ENCODE peak calls at places on chromosomes 4 and X, in seven cellular contexts. One of them, this sample, is unnamed. For H3K4me1, the result is how much of the 10 kb centered on the place peaks cover.

GRCh38 chrX:6989858-6990257 is 157.7 kb upstream of the STS start:
- DNase-seq in GM23338: no peak
- DNase-seq in spleen: no peak
- DNase-seq in K562: no peak
- DNase-seq in transverse colon: no peak
- DNase-seq in esophagus muscularis mucosa: no peak
- DNase-seq in HCT116: no peak
- DNase-seq in this sample: no peak

GRCh38 chr4:2036866-2037265 is 22.3 kb upstream of the NAT8L start:
- DNase-seq in K562: no peak
- DNase-seq in GM23338: no peak
- DNase-seq in spleen: no peak
- DNase-seq in transverse colon: peak
- DNase-seq in HCT116: no peak
- DNase-seq in esophagus muscularis mucosa: no peak
- DNase-seq in this sample: no peak

GRCh38 chr4:1058997-1059665 is 47.7 kb downstream of the FGFRL1 start:
- DNase-seq in spleen: no peak
- DNase-seq in K562: no peak
- DNase-seq in esophagus muscularis mucosa: no peak
- DNase-seq in HCT116: no peak
- DNase-seq in transverse colon: no peak
- DNase-seq in GM23338: no peak
- DNase-seq in this sample: no peak

GRCh38 chr4:138688531-138689181 is 326.9 kb upstream of the NOCT start:
- DNase-seq in transverse colon: no peak
- DNase-seq in HCT116: no peak
- DNase-seq in esophagus muscularis mucosa: no peak
- DNase-seq in GM23338: no peak
- DNase-seq in K562: no peak
- DNase-seq in spleen: no peak
- DNase-seq in this sample: no peak

GRCh38 chrX:12421918-12422317 is 283.6 kb downstream of the FRMPD4 start:
- DNase-seq in esophagus muscularis mucosa: no peak
- DNase-seq in K562: no peak
- DNase-seq in spleen: no peak
- DNase-seq in transverse colon: no peak
- DNase-seq in GM23338: no peak
- DNase-seq in HCT116: no peak
- DNase-seq in this sample: no peak

GRCh38 chr4:80471701-80472100 is 136.2 kb downstream of the CFAP299 start:
- DNase-seq in spleen: no peak
- DNase-seq in HCT116: no peak
- DNase-seq in K562: no peak
- DNase-seq in esophagus muscularis mucosa: no peak
- DNase-seq in transverse colon: peak
- DNase-seq in GM23338: peak
- DNase-seq in this sample: peak

GRCh38 chr4:3251691-3252479 is 2.9 kb downstream of the MSANTD1 start:
- DNase-seq in esophagus muscularis mucosa: no peak
- DNase-seq in K562: no peak
- DNase-seq in GM23338: no peak
- DNase-seq in transverse colon: no peak
- DNase-seq in spleen: peak
- DNase-seq in HCT116: no peak
- DNase-seq in this sample: no peak

GRCh38 chr4:39455486-39455885 is 3.2 kb downstream of the RPL9 start:
- DNase-seq in HCT116: no peak
- DNase-seq in K562: no peak
- DNase-seq in spleen: no peak
- DNase-seq in transverse colon: no peak
- DNase-seq in GM23338: no peak
- DNase-seq in esophagus muscularis mucosa: no peak
- DNase-seq in this sample: no peak

GRCh38 chrX:130245441-130245840 is 23.3 kb downstream of the ZNF280C start:
- DNase-seq in GM23338: no peak
- DNase-seq in HCT116: no peak
- DNase-seq in K562: no peak
- DNase-seq in transverse colon: no peak
- DNase-seq in esophagus muscularis mucosa: no peak
- DNase-seq in spleen: no peak
- DNase-seq in this sample: no peak

GRCh38 chrX:30893206-30893605 is 4.2 kb upstream of the TAB3 start:
- DNase-seq in esophagus muscularis mucosa: no peak
- DNase-seq in transverse colon: no peak
- DNase-seq in spleen: no peak
- DNase-seq in K562: no peak
- DNase-seq in GM23338: no peak
- DNase-seq in HCT116: no peak
- DNase-seq in this sample: peak

GRCh38 chr4:163681208-163681821 is 186.8 kb downstream of the TMA16 start:
- DNase-seq in transverse colon: no peak
- DNase-seq in GM23338: peak
- DNase-seq in esophagus muscularis mucosa: no peak
- DNase-seq in spleen: no peak
- DNase-seq in HCT116: peak
- DNase-seq in K562: peak
- DNase-seq in this sample: no peak

GRCh38 chrX:1466971-1467561 is 14.4 kb upstream of the ASMTL start:
- DNase-seq in K562: no peak
- DNase-seq in HCT116: no peak
- DNase-seq in spleen: peak
- DNase-seq in GM23338: no peak
- DNase-seq in transverse colon: peak
- DNase-seq in esophagus muscularis mucosa: peak
- DNase-seq in this sample: no peak

GRCh38 chr4:186190456-186191265 is 706 bp upstream of the CYP4V2 start:
- DNase-seq in spleen: peak
- DNase-seq in esophagus muscularis mucosa: no peak
- DNase-seq in K562: peak
- DNase-seq in HCT116: no peak
- DNase-seq in transverse colon: peak
- DNase-seq in GM23338: peak
- DNase-seq in this sample: peak

GRCh38 chr4:86791126-86791525 is 58.1 kb downstream of the SLC10A6 start:
- DNase-seq in GM23338: peak
- DNase-seq in transverse colon: no peak
- DNase-seq in K562: no peak
- DNase-seq in spleen: no peak
- DNase-seq in esophagus muscularis mucosa: no peak
- DNase-seq in HCT116: no peak
- DNase-seq in this sample: no peak

GRCh38 chr4:80265571-80266266 is 745 bp upstream of the FGF5 start:
- DNase-seq in GM23338: peak
- DNase-seq in K562: peak
- DNase-seq in transverse colon: no peak
- DNase-seq in HCT116: no peak
- DNase-seq in spleen: no peak
- DNase-seq in esophagus muscularis mucosa: no peak
- DNase-seq in this sample: no peak

GRCh38 chr4:123526511-123526910 is 129.9 kb downstream of the SPRY1 start:
- DNase-seq in K562: no peak
- DNase-seq in GM23338: no peak
- DNase-seq in transverse colon: no peak
- DNase-seq in spleen: no peak
- DNase-seq in HCT116: no peak
- DNase-seq in esophagus muscularis mucosa: no peak
- DNase-seq in this sample: no peak
- H3K4me1 ChIP-seq in K562: under half
- H3K4me1 ChIP-seq in GM23338: under half
- H3K4me1 ChIP-seq in transverse colon: under half
- H3K4me1 ChIP-seq in spleen: under half
- H3K4me1 ChIP-seq in HCT116: under half
- H3K4me1 ChIP-seq in esophagus muscularis mucosa: under half
- H3K4me1 ChIP-seq in this sample: under half

GRCh38 chrX:82816001-82816400 is 692.1 kb upstream of the POU3F4 start:
- DNase-seq in spleen: no peak
- DNase-seq in K562: no peak
- DNase-seq in esophagus muscularis mucosa: no peak
- DNase-seq in HCT116: no peak
- DNase-seq in transverse colon: no peak
- DNase-seq in GM23338: no peak
- DNase-seq in this sample: no peak

GRCh38 chrX:82816572-82816971 is 691.5 kb upstream of the POU3F4 start:
- DNase-seq in K562: no peak
- DNase-seq in spleen: no peak
- DNase-seq in esophagus muscularis mucosa: no peak
- DNase-seq in GM23338: no peak
- DNase-seq in HCT116: peak
- DNase-seq in transverse colon: no peak
- DNase-seq in this sample: no peak

DNA sequence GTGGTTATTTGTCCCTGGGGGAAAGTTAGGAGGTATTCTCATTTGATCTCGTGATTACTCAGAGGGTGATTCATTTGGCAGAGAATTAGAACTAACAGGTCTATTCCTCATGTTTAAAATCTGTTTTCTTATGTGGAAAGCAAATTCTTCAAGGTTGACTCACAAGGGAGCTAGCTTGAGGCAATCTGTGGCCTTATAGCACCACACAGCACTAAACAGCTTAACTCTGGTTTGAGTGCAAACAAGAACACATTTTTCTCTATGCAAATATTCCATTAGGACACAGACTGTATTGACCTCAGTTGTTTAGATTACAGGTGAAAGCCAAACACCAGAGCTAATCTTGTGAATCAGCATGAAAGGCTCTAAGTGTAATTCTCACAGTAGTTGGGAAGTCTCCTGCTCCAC is 694.4 kb upstream of the POU3F4 start:
- DNase-seq in esophagus muscularis mucosa: no peak
- DNase-seq in GM23338: no peak
- DNase-seq in K562: no peak
- DNase-seq in HCT116: peak
- DNase-seq in spleen: no peak
- DNase-seq in transverse colon: no peak
- DNase-seq in this sample: no peak
- TF ChIP-seq POLR2AphosphoS5 in esophagus muscularis mucosa: no peak
- TF ChIP-seq POLR2AphosphoS5 in GM23338: no peak
- TF ChIP-seq POLR2AphosphoS5 in K562: no peak
- TF ChIP-seq POLR2AphosphoS5 in HCT116: no peak
- TF ChIP-seq POLR2AphosphoS5 in spleen: no peak
- TF ChIP-seq POLR2AphosphoS5 in transverse colon: no peak
- TF ChIP-seq POLR2AphosphoS5 in this sample: no peak

GRCh38 chr4:182896421-182896820 is 20.8 kb downstream of the DCTD start:
- DNase-seq in HCT116: no peak
- DNase-seq in transverse colon: no peak
- DNase-seq in spleen: no peak
- DNase-seq in GM23338: no peak
- DNase-seq in K562: no peak
- DNase-seq in esophagus muscularis mucosa: no peak
- DNase-seq in this sample: no peak

GRCh38 chr4:182895791-182896292 is 21.3 kb downstream of the DCTD start:
- DNase-seq in spleen: peak
- DNase-seq in HCT116: no peak
- DNase-seq in esophagus muscularis mucosa: no peak
- DNase-seq in K562: no peak
- DNase-seq in transverse colon: peak
- DNase-seq in GM23338: no peak
- DNase-seq in this sample: no peak

GRCh38 chr4:182898479-182898799 is 18.7 kb downstream of the DCTD start:
- DNase-seq in K562: no peak
- DNase-seq in transverse colon: no peak
- DNase-seq in GM23338: no peak
- DNase-seq in spleen: no peak
- DNase-seq in esophagus muscularis mucosa: no peak
- DNase-seq in HCT116: no peak
- DNase-seq in this sample: no peak

GRCh38 chr4:182894681-182895275 is 22.4 kb downstream of the DCTD start:
- DNase-seq in K562: no peak
- DNase-seq in HCT116: no peak
- DNase-seq in spleen: peak
- DNase-seq in esophagus muscularis mucosa: no peak
- DNase-seq in transverse colon: no peak
- DNase-seq in GM23338: no peak
- DNase-seq in this sample: no peak

GRCh38 chr4:182897601-182898478 is 19.3 kb downstream of the DCTD start:
- DNase-seq in K562: no peak
- DNase-seq in HCT116: no peak
- DNase-seq in transverse colon: no peak
- DNase-seq in GM23338: no peak
- DNase-seq in spleen: no peak
- DNase-seq in esophagus muscularis mucosa: no peak
- DNase-seq in this sample: no peak
- H3K4me1 ChIP-seq in K562: under half
- H3K4me1 ChIP-seq in HCT116: under half
- H3K4me1 ChIP-seq in transverse colon: under half
- H3K4me1 ChIP-seq in GM23338: under half
- H3K4me1 ChIP-seq in spleen: under half
- H3K4me1 ChIP-seq in esophagus muscularis mucosa: under half
- H3K4me1 ChIP-seq in this sample: under half

DNA sequence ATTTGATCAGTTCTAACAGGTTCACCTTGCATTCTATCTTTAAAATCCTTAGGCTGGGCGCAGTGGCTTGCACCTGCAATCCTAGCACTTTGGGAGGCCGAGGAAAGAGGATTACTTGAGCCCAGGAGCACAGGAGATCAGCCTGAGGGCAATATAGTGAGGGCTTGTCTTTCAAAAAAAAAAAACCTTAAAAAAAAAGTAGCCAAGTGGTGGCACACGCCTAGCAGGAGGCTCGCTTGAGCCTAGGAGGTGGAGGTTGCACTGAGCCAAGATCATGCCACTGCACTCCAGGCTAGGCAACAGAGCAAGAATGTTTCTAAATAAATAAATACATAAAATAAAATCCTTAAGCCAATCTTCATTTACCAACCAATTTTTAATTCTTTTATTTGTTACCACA is 75.6 kb downstream of the PRSS12 start:
- DNase-seq in esophagus muscularis mucosa: no peak
- DNase-seq in HCT116: no peak
- DNase-seq in spleen: no peak
- DNase-seq in transverse colon: no peak
- DNase-seq in K562: no peak
- DNase-seq in GM23338: no peak
- DNase-seq in this sample: no peak
- TF ChIP-seq POLR2AphosphoS5 in esophagus muscularis mucosa: no peak
- TF ChIP-seq POLR2AphosphoS5 in HCT116: no peak
- TF ChIP-seq POLR2AphosphoS5 in spleen: no peak
- TF ChIP-seq POLR2AphosphoS5 in transverse colon: no peak
- TF ChIP-seq POLR2AphosphoS5 in K562: no peak
- TF ChIP-seq POLR2AphosphoS5 in GM23338: no peak
- TF ChIP-seq POLR2AphosphoS5 in this sample: no peak

GRCh38 chr4:168737441-168738176 is 240.8 kb downstream of the PALLD start:
- DNase-seq in HCT116: no peak
- DNase-seq in GM23338: no peak
- DNase-seq in K562: no peak
- DNase-seq in transverse colon: no peak
- DNase-seq in esophagus muscularis mucosa: no peak
- DNase-seq in spleen: no peak
- DNase-seq in this sample: no peak
- H3K4me1 ChIP-seq in HCT116: under half
- H3K4me1 ChIP-seq in GM23338: under half
- H3K4me1 ChIP-seq in K562: under half
- H3K4me1 ChIP-seq in transverse colon: under half
- H3K4me1 ChIP-seq in esophagus muscularis mucosa: under half
- H3K4me1 ChIP-seq in spleen: under half
- H3K4me1 ChIP-seq in this sample: under half

GRCh38 chr4:121011780-121012340 is 60.5 kb downstream of the NDNF start:
- DNase-seq in K562: no peak
- DNase-seq in GM23338: peak
- DNase-seq in esophagus muscularis mucosa: no peak
- DNase-seq in transverse colon: no peak
- DNase-seq in HCT116: no peak
- DNase-seq in spleen: no peak
- DNase-seq in this sample: no peak
- TF ChIP-seq POLR2AphosphoS5 in K562: no peak
- TF ChIP-seq POLR2AphosphoS5 in GM23338: no peak
- TF ChIP-seq POLR2AphosphoS5 in esophagus muscularis mucosa: no peak
- TF ChIP-seq POLR2AphosphoS5 in transverse colon: no peak
- TF ChIP-seq POLR2AphosphoS5 in HCT116: no peak
- TF ChIP-seq POLR2AphosphoS5 in spleen: no peak
- TF ChIP-seq POLR2AphosphoS5 in this sample: no peak

GRCh38 chr4:151202851-151203455 is 74.0 kb upstream of the PRSS48 start:
- DNase-seq in spleen: no peak
- DNase-seq in HCT116: no peak
- DNase-seq in esophagus muscularis mucosa: peak
- DNase-seq in K562: no peak
- DNase-seq in GM23338: peak
- DNase-seq in transverse colon: no peak
- DNase-seq in this sample: no peak
- H3K4me1 ChIP-seq in spleen: under half
- H3K4me1 ChIP-seq in HCT116: under half
- H3K4me1 ChIP-seq in esophagus muscularis mucosa: half or more
- H3K4me1 ChIP-seq in K562: under half
- H3K4me1 ChIP-seq in GM23338: under half
- H3K4me1 ChIP-seq in transverse colon: under half
- H3K4me1 ChIP-seq in this sample: under half

This sample was measured in breast epithelium.